ENCODE peak calls at places on chromosomes 2 and 18, in seven cellular contexts. One of them, this sample, is unnamed.

GRCh38 chr2:182821172-182821571 is 45.3 kb downstream of the FRZB start:
- DNase-seq in IMR-90: peak
- DNase-seq in mucosa of descending colon: no peak
- DNase-seq in psoas muscle: no peak
- DNase-seq in tibial nerve: no peak
- DNase-seq in PC-3: peak
- DNase-seq in RWPE2: no peak
- DNase-seq in this sample: no peak

GRCh38 chr18:8153887-8154583 is 455.2 kb upstream of the RAB12 start:
- DNase-seq in RWPE2: no peak
- DNase-seq in PC-3: peak
- DNase-seq in psoas muscle: no peak
- DNase-seq in IMR-90: peak
- DNase-seq in tibial nerve: no peak
- DNase-seq in mucosa of descending colon: no peak
- DNase-seq in this sample: no peak

GRCh38 chr2:133326651-133327397 is 241.4 kb downstream of the NCKAP5 start:
- DNase-seq in RWPE2: no peak
- DNase-seq in IMR-90: peak
- DNase-seq in PC-3: peak
- DNase-seq in psoas muscle: no peak
- DNase-seq in mucosa of descending colon: no peak
- DNase-seq in tibial nerve: no peak
- DNase-seq in this sample: no peak

GRCh38 chr2:83221258-83221657 is 1237.8 kb downstream of the SUCLG1 start:
- DNase-seq in mucosa of descending colon: no peak
- DNase-seq in psoas muscle: no peak
- DNase-seq in RWPE2: no peak
- DNase-seq in tibial nerve: no peak
- DNase-seq in PC-3: peak
- DNase-seq in IMR-90: peak
- DNase-seq in this sample: no peak

GRCh38 chr18:59041296-59041695 is 98.4 kb upstream of the SEC11C start:
- DNase-seq in PC-3: no peak
- DNase-seq in tibial nerve: no peak
- DNase-seq in RWPE2: no peak
- DNase-seq in mucosa of descending colon: no peak
- DNase-seq in IMR-90: no peak
- DNase-seq in psoas muscle: no peak
- DNase-seq in this sample: no peak

GRCh38 chr2:134771313-134771801 is 52.6 kb upstream of the TMEM163 start:
- DNase-seq in mucosa of descending colon: no peak
- DNase-seq in PC-3: peak
- DNase-seq in tibial nerve: no peak
- DNase-seq in RWPE2: no peak
- DNase-seq in psoas muscle: no peak
- DNase-seq in IMR-90: no peak
- DNase-seq in this sample: no peak

GRCh38 chr2:181461056-181461630 is 4.0 kb downstream of the ITGA4 start:
- DNase-seq in IMR-90: no peak
- DNase-seq in PC-3: no peak
- DNase-seq in RWPE2: no peak
- DNase-seq in tibial nerve: no peak
- DNase-seq in mucosa of descending colon: no peak
- DNase-seq in psoas muscle: no peak
- DNase-seq in this sample: no peak

GRCh38 chr2:3280683-3281520 is 96.7 kb downstream of the EIPR1 start:
- DNase-seq in PC-3: no peak
- DNase-seq in tibial nerve: no peak
- DNase-seq in psoas muscle: no peak
- DNase-seq in IMR-90: no peak
- DNase-seq in mucosa of descending colon: no peak
- DNase-seq in RWPE2: no peak
- DNase-seq in this sample: no peak

GRCh38 chr2:121558329-121558728 is 27.6 kb downstream of the RNU4ATAC start:
- DNase-seq in RWPE2: no peak
- DNase-seq in psoas muscle: no peak
- DNase-seq in IMR-90: no peak
- DNase-seq in tibial nerve: no peak
- DNase-seq in PC-3: no peak
- DNase-seq in mucosa of descending colon: no peak
- DNase-seq in this sample: no peak

DNA sequence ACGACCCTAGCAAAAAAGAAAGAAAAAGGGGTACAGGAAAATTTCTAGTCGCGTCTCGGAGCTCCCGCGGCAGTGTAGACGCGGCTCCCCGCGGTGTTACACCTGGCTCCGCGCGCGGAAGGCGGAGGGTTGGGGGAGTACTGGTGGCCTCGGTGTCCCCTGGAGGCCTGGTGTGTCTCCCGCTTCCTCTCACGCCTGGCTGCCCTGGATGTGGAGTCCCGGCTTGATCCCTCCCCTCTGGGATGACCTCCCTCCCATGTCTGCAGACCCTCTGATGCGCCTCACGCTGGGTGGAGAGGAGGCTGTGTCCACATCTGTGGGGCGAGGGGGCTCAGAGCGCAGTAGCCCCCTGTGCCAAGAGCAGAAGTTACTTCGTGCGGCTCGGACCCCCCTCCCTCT is 1.2 kb downstream of the KIF5C start:
- DNase-seq in IMR-90: no peak
- DNase-seq in tibial nerve: no peak
- DNase-seq in PC-3: no peak
- DNase-seq in mucosa of descending colon: peak
- DNase-seq in psoas muscle: no peak
- DNase-seq in RWPE2: no peak
- DNase-seq in this sample: peak
- H3K4me3 ChIP-seq in IMR-90: no peak
- H3K4me3 ChIP-seq in tibial nerve: peak
- H3K4me3 ChIP-seq in PC-3: peak
- H3K4me3 ChIP-seq in mucosa of descending colon: no peak
- H3K4me3 ChIP-seq in psoas muscle: peak
- H3K4me3 ChIP-seq in RWPE2: peak
- H3K4me3 ChIP-seq in this sample: peak

GRCh38 chr2:7035884-7036283 is 118.7 kb downstream of the RNF144A start:
- DNase-seq in PC-3: no peak
- DNase-seq in RWPE2: no peak
- DNase-seq in IMR-90: no peak
- DNase-seq in tibial nerve: no peak
- DNase-seq in psoas muscle: no peak
- DNase-seq in mucosa of descending colon: no peak
- DNase-seq in this sample: no peak

GRCh38 chr2:7031424-7032245 is 114.4 kb downstream of the RNF144A start:
- DNase-seq in mucosa of descending colon: peak
- DNase-seq in RWPE2: peak
- DNase-seq in psoas muscle: peak
- DNase-seq in IMR-90: no peak
- DNase-seq in PC-3: peak
- DNase-seq in tibial nerve: no peak
- DNase-seq in this sample: peak

GRCh38 chr2:7032371-7032770 is 115.2 kb downstream of the RNF144A start:
- DNase-seq in PC-3: no peak
- DNase-seq in psoas muscle: no peak
- DNase-seq in mucosa of descending colon: no peak
- DNase-seq in IMR-90: no peak
- DNase-seq in tibial nerve: no peak
- DNase-seq in RWPE2: no peak
- DNase-seq in this sample: no peak

GRCh38 chr2:7033136-7033960 is 116.1 kb downstream of the RNF144A start:
- DNase-seq in IMR-90: no peak
- DNase-seq in RWPE2: no peak
- DNase-seq in tibial nerve: no peak
- DNase-seq in mucosa of descending colon: no peak
- DNase-seq in PC-3: no peak
- DNase-seq in psoas muscle: no peak
- DNase-seq in this sample: no peak

GRCh38 chr2:7034313-7034712 is 117.1 kb downstream of the RNF144A start:
- DNase-seq in RWPE2: no peak
- DNase-seq in IMR-90: no peak
- DNase-seq in psoas muscle: no peak
- DNase-seq in mucosa of descending colon: no peak
- DNase-seq in tibial nerve: no peak
- DNase-seq in PC-3: peak
- DNase-seq in this sample: peak
- TF ChIP-seq CTCF in RWPE2: peak
- TF ChIP-seq CTCF in IMR-90: no peak
- TF ChIP-seq CTCF in psoas muscle: no peak
- TF ChIP-seq CTCF in mucosa of descending colon: no peak
- TF ChIP-seq CTCF in tibial nerve: no peak
- TF ChIP-seq CTCF in PC-3: peak
- TF ChIP-seq CTCF in this sample: no peak

GRCh38 chr2:144643537-144644336 is 123.8 kb upstream of the ZEB2 start:
- DNase-seq in IMR-90: no peak
- DNase-seq in tibial nerve: no peak
- DNase-seq in PC-3: peak
- DNase-seq in RWPE2: no peak
- DNase-seq in psoas muscle: no peak
- DNase-seq in mucosa of descending colon: no peak
- DNase-seq in this sample: no peak

GRCh38 chr2:144650886-144651285 is 131.0 kb upstream of the ZEB2 start:
- DNase-seq in tibial nerve: no peak
- DNase-seq in PC-3: no peak
- DNase-seq in mucosa of descending colon: no peak
- DNase-seq in RWPE2: no peak
- DNase-seq in IMR-90: no peak
- DNase-seq in psoas muscle: no peak
- DNase-seq in this sample: no peak

GRCh38 chr2:144645055-144645778 is 125.3 kb upstream of the ZEB2 start:
- DNase-seq in IMR-90: peak
- DNase-seq in RWPE2: no peak
- DNase-seq in psoas muscle: no peak
- DNase-seq in tibial nerve: no peak
- DNase-seq in PC-3: no peak
- DNase-seq in mucosa of descending colon: no peak
- DNase-seq in this sample: no peak

GRCh38 chr2:144644549-144644948 is 124.6 kb upstream of the ZEB2 start:
- DNase-seq in psoas muscle: no peak
- DNase-seq in IMR-90: no peak
- DNase-seq in mucosa of descending colon: no peak
- DNase-seq in PC-3: no peak
- DNase-seq in RWPE2: no peak
- DNase-seq in tibial nerve: no peak
- DNase-seq in this sample: no peak

GRCh38 chr2:144648837-144649485 is 129.0 kb upstream of the ZEB2 start:
- DNase-seq in IMR-90: no peak
- DNase-seq in RWPE2: no peak
- DNase-seq in PC-3: no peak
- DNase-seq in mucosa of descending colon: no peak
- DNase-seq in tibial nerve: no peak
- DNase-seq in psoas muscle: no peak
- DNase-seq in this sample: no peak
- H3K4me3 ChIP-seq in IMR-90: no peak
- H3K4me3 ChIP-seq in RWPE2: no peak
- H3K4me3 ChIP-seq in PC-3: no peak
- H3K4me3 ChIP-seq in mucosa of descending colon: no peak
- H3K4me3 ChIP-seq in tibial nerve: no peak
- H3K4me3 ChIP-seq in psoas muscle: no peak
- H3K4me3 ChIP-seq in this sample: no peak

GRCh38 chr2:221569342-221570278 is 2.5 kb downstream of the EPHA4 start:
- DNase-seq in IMR-90: no peak
- DNase-seq in psoas muscle: no peak
- DNase-seq in tibial nerve: no peak
- DNase-seq in PC-3: no peak
- DNase-seq in RWPE2: no peak
- DNase-seq in mucosa of descending colon: no peak
- DNase-seq in this sample: no peak

GRCh38 chr2:221571391-221572179 is 519 bp downstream of the EPHA4 start:
- DNase-seq in IMR-90: peak
- DNase-seq in psoas muscle: peak
- DNase-seq in RWPE2: no peak
- DNase-seq in PC-3: peak
- DNase-seq in tibial nerve: no peak
- DNase-seq in mucosa of descending colon: peak
- DNase-seq in this sample: peak

GRCh38 chr2:221572180-221572820 is at the start of gene EPHA4:
- DNase-seq in RWPE2: peak
- DNase-seq in PC-3: peak
- DNase-seq in mucosa of descending colon: peak
- DNase-seq in tibial nerve: peak
- DNase-seq in psoas muscle: peak
- DNase-seq in IMR-90: peak
- DNase-seq in this sample: peak

GRCh38 chr2:221571108-221571390 is 1.1 kb downstream of the EPHA4 start:
- DNase-seq in PC-3: no peak
- DNase-seq in psoas muscle: peak
- DNase-seq in RWPE2: no peak
- DNase-seq in IMR-90: peak
- DNase-seq in tibial nerve: no peak
- DNase-seq in mucosa of descending colon: no peak
- DNase-seq in this sample: no peak

DNA sequence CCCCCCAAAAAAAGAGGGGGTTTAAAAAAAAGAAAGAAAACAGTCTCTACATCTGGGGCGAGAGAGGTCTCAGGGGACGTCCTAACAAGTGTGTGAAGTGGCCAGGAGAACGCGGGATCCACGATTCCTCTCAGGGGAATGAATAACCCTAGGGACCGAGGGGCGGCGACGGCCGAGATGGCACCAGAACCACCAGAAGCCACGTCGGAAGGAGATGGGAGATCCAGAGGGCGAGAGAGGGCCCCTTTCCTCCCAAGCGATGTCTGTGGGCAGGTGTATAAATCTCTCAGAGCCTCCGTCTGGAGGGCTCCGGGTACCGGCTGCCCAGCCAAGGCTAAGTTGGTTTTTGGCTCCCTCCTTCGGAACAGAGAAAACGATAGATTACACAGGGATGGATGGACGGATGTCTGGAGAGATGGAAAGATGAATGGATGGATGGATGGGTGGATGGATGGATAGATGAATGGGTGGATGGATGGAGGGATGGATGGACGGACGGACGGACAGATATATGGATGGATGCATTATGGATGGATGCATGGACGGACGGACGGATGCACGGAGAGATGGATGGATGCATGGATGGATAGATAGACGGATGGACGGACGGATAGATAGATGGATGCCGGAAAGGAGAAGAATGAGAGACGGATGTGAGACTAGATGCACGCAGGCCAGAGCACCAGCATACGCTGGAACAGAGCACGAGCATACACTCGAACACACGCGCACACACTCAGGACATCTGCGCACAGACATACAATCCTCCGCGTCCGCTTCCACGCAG is 1.6 kb downstream of the EPHA4 start:
- DNase-seq in mucosa of descending colon: peak
- DNase-seq in RWPE2: no peak
- DNase-seq in PC-3: peak
- DNase-seq in IMR-90: peak
- DNase-seq in psoas muscle: peak
- DNase-seq in tibial nerve: no peak
- DNase-seq in this sample: no peak
- TF ChIP-seq CTCF in mucosa of descending colon: no peak
- TF ChIP-seq CTCF in RWPE2: peak
- TF ChIP-seq CTCF in PC-3: peak
- TF ChIP-seq CTCF in IMR-90: peak
- TF ChIP-seq CTCF in psoas muscle: no peak
- TF ChIP-seq CTCF in tibial nerve: no peak
- TF ChIP-seq CTCF in this sample: no peak

This sample was measured in pancreas.